ENCODE peak calls at places on chromosomes 12 and 14, in eight cellular contexts. K is WERI-Rb-1, E is colonic mucosa, Q is H1, S is psoas muscle, G is cardiac fibroblast, V is kidney epithelial cell, N is mucosa of descending colon. C is an unnamed sample.

GRCh38 chr12:38120438-38120837 is 196.1 kb upstream of the ALG10B start:
- DNase-seq in K (no peak), Q (no peak), E (no peak), G (no peak), S (no peak), N (no peak), V (no peak), C (no peak)

GRCh38 chr14:86501611-86502010 is 971.7 kb downstream of the FLRT2 start:
- DNase-seq in N (no peak), G (no peak), E (no peak), V (no peak), S (no peak), K (no peak), Q (no peak), C (no peak)

GRCh38 chr12:41511247-41511646 is 323.1 kb downstream of the PDZRN4 start:
- DNase-seq in V (no peak), Q (no peak), K (no peak), S (no peak), G (no peak), E (no peak), N (no peak), C (no peak)

GRCh38 chr12:13187399-13187798 is 9.1 kb upstream of the EMP1 start:
- DNase-seq in G (peak; percentile 86), V (peak; percentile 89), E (no peak), Q (no peak), K (no peak), S (no peak), N (no peak), C (peak; percentile 96)

GRCh38 chr12:126355346-126355745 is 1290.1 kb downstream of the AACS start:
- DNase-seq in N (no peak), S (no peak), G (no peak), K (no peak), E (no peak), Q (no peak), V (no peak), C (no peak)

GRCh38 chr14:97414718-97415098 is 617.5 kb downstream of the VRK1 start:
- DNase-seq in V (no peak), Q (no peak), E (no peak), K (no peak), S (no peak), G (no peak), N (no peak), C (no peak)

GRCh38 chr12:94673951-94674570 is 23.7 kb upstream of the TMCC3 start:
- DNase-seq in E (no peak), V (no peak), G (no peak), Q (no peak), S (no peak), K (no peak), N (no peak), C (no peak)

GRCh38 chr14:97602438-97603117 is 805.4 kb downstream of the VRK1 start:
- DNase-seq in G (no peak), V (no peak), K (no peak), E (no peak), S (no peak), Q (no peak), N (peak; percentile 22), C (no peak)

GRCh38 chr12:14773685-14774073 is 29.6 kb downstream of the WBP11 start:
- DNase-seq in K (no peak), N (no peak), Q (no peak), G (peak; percentile 14), S (no peak), E (no peak), V (no peak), C (no peak)

GRCh38 chr12:10618338-10618987 is 5.1 kb upstream of the MAGOHB start:
- DNase-seq in G (peak; percentile 90), E (no peak), Q (no peak), K (no peak), V (peak; percentile 63), N (no peak), S (no peak), C (peak; percentile 84)

GRCh38 chr14:99644723-99645544 is at the start of gene HHIPL1:
- DNase-seq in N (no peak), Q (peak; percentile 70), K (no peak), S (peak; percentile 64), E (no peak), G (peak; percentile 12), V (no peak), C (peak; percentile 17)

GRCh38 chr12:92028039-92028709 is 117.5 kb downstream of the BTG1 start:
- DNase-seq in V (no peak), G (peak; percentile 61), N (no peak), E (no peak), Q (no peak), S (no peak), K (no peak), C (peak; percentile 81)

GRCh38 chr14:92513966-92514843 is 624 bp downstream of the RIN3 start:
- DNase-seq in V (no peak), K (no peak), S (no peak), N (peak; percentile 58), E (peak; percentile 67), Q (peak; percentile 61), G (peak; percentile 40), C (peak; percentile 32)

GRCh38 chr14:103782376-103782775 is 65.0 kb downstream of the PPP1R13B start:
- DNase-seq in S (no peak), E (no peak), V (no peak), Q (no peak), G (no peak), N (no peak), K (no peak), C (no peak)

GRCh38 chr14:68084256-68084655 is 264.7 kb downstream of the RAD51B start:
- DNase-seq in N (no peak), Q (no peak), E (no peak), V (no peak), S (no peak), K (no peak), G (peak; percentile 43), C (peak; percentile 40)

GRCh38 chr12:127964717-127965116 is 302.3 kb upstream of the TMEM132C start:
- DNase-seq in G (no peak), E (peak; percentile 36), N (peak; percentile 55), V (no peak), K (no peak), Q (no peak), S (no peak), C (no peak)

GRCh38 chr12:99810718-99811593 is 163.4 kb downstream of the GARIN6 start:
- DNase-seq in E (no peak), N (no peak), S (no peak), G (peak; percentile 49), V (no peak), K (peak; percentile 54), Q (no peak), C (peak; percentile 69)
- TF ChIP-seq CTCF in E (no peak), N (no peak), S (peak; percentile 36), G (peak; percentile 24), V (peak; percentile 18), K (peak; percentile 23), Q (peak; percentile 12), C (peak; percentile 42)

DNA sequence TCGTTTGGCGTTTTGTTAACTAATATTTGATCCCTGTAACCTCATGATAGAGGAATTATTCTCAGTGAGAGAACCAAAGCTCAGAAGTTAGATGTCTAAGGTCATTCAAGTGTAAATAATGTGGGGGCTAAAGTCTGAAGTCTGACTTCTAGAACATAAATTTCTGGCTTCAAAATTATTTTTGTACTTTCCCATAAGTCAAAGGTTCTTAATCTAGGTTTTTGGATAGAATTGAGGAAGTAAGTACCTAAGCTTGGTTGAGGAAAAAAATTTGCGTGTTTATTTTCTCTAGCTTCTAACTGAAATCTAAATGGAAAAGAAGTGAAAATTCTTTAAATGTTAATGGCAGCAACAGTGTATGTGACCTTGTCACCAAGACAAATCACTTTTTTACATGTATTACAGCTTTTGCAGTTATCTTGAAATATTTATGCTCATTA is 2.3 kb downstream of the LARP4 start:
- DNase-seq in Q (no peak), N (no peak), G (no peak), K (no peak), S (no peak), E (no peak), V (no peak), C (no peak)
- H3K4me3 ChIP-seq in Q (no peak overlapping the region), N (no peak overlapping the region), G (peak overlapping the region; percentile 97), K (peak overlapping the region; percentile 98), S (peak overlapping the region; percentile 89), E (peak overlapping the region; percentile 79), V (peak overlapping the region; percentile 89), C (peak overlapping the region; percentile 96)

DNA sequence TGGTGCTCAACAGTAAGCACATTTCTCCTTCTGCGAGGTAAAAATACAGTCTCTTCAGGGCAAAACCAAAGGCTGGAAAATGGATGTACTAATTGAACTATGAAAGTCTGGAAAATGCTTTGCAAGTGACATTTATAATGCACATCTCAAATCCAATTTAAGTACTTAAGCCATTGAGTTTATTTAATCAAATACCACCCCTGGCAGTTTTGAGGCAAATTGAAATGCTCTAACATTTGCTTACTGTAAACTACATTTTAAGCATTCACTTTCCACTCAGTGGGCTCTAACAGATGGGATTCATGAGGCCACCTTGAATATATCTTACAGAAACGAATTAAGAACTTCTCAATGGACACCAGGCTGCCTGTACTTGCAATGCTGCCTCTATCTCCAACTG is 69.7 kb downstream of the HELB start:
- DNase-seq in Q (no peak), S (no peak), E (no peak), K (no peak), N (no peak), G (no peak), V (no peak), C (no peak)
- TF ChIP-seq CTCF in Q (no peak), S (no peak), E (no peak), K (no peak), N (no peak), G (no peak), V (no peak), C (no peak)

DNA sequence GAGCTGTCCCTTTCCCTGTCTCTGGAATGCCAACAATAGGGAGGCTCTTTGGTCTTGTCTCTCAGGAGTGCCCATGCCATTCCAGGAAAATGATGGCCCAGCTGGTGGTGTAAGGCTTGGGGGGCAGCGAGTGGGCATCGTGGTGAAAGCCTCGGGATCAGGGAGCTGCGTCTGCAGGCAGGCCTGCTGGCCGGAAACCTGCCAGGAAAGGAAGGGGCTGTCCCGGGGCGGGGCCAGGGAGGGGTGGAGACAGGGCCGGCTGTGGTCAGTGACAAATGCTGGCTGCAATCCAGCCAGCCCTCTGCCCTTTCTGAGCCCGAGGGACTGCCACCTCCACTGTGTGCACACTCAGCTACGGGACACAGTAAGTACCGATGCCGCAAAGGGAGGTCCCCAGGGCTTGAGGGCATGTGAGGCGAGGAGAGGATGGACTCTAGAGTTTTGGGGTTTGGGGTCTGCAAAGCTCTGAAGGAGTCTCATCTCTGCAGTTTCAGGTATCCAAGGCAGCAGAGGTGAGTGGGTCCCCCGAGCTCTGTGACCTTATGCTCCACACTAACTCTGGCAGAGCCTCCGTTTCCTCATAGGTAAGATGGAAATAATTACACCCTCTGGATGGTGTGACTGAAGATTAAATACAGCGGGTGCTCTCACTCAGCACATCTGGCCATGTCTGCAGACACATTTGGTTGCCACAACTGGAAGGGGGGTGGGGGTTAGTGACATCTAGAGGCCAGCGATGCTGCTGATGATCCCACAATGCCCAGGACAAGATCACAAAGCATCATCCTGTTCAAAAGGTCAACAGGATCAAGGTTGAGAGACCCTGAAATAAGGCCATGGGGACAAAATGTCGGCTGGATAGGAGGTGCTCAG is at the start of gene SERPINA5:
- DNase-seq in E (no peak), Q (peak; percentile 62), G (peak; percentile 73), N (no peak), S (peak; percentile 84), V (no peak), K (no peak), C (peak; percentile 55)
- H3K4me3 ChIP-seq in E (no peak within 1 kb of the TSS), Q (no peak within 1 kb of the TSS), G (no peak within 1 kb of the TSS), N (no peak within 1 kb of the TSS), S (no peak within 1 kb of the TSS), V (no peak within 1 kb of the TSS), K (no peak within 1 kb of the TSS), C (no peak within 1 kb of the TSS)

GRCh38 chr12:57031228-57031670 is 14.9 kb upstream of the TAC3 start:
- DNase-seq in N (peak; percentile 30), E (peak; percentile 42), Q (no peak), K (no peak), S (no peak), G (no peak), V (no peak), C (no peak)
- TF ChIP-seq CTCF in N (no peak), E (no peak), Q (peak; percentile 12), K (peak; percentile 24), S (no peak), G (no peak), V (no peak), C (no peak)